ENCODE peak calls at places on chromosomes 3 and 15, in eight cellular contexts. One of them, this sample, is unnamed.

GRCh38 chr3:132822837-132823236 is 100.6 kb upstream of the NPHP3 start:
- DNase-seq in aorta: no peak
- DNase-seq in AG10803: no peak
- DNase-seq in psoas muscle: no peak
- DNase-seq in BJ: no peak
- DNase-seq in right atrium auricular region: no peak
- DNase-seq in IMR-90: no peak
- DNase-seq in AG09309: no peak
- DNase-seq in this sample: no peak

GRCh38 chr3:99933971-99934750 is 116.5 kb downstream of the CMSS1 start:
- DNase-seq in aorta: no peak
- DNase-seq in AG10803: no peak
- DNase-seq in psoas muscle: no peak
- DNase-seq in BJ: no peak
- DNase-seq in right atrium auricular region: no peak
- DNase-seq in IMR-90: no peak
- DNase-seq in AG09309: no peak
- DNase-seq in this sample: no peak

GRCh38 chr15:61275901-61276300 is 46.8 kb upstream of the RORA start:
- DNase-seq in aorta: no peak
- DNase-seq in AG10803: no peak
- DNase-seq in psoas muscle: no peak
- DNase-seq in BJ: no peak
- DNase-seq in right atrium auricular region: no peak
- DNase-seq in IMR-90: no peak
- DNase-seq in AG09309: no peak
- DNase-seq in this sample: no peak

GRCh38 chr3:137612293-137612692 is 151.8 kb upstream of the SOX14 start:
- DNase-seq in aorta: no peak
- DNase-seq in AG10803: no peak
- DNase-seq in psoas muscle: no peak
- DNase-seq in BJ: no peak
- DNase-seq in right atrium auricular region: no peak
- DNase-seq in IMR-90: no peak
- DNase-seq in AG09309: no peak
- DNase-seq in this sample: no peak

GRCh38 chr3:94626599-94626998 is 563.7 kb downstream of the NSUN3 start:
- DNase-seq in aorta: no peak
- DNase-seq in AG10803: no peak
- DNase-seq in psoas muscle: no peak
- DNase-seq in BJ: no peak
- DNase-seq in right atrium auricular region: no peak
- DNase-seq in IMR-90: no peak
- DNase-seq in AG09309: no peak
- DNase-seq in this sample: no peak

GRCh38 chr15:69145694-69146492 is 14.5 kb upstream of the GLCE start:
- DNase-seq in aorta: no peak
- DNase-seq in AG10803: no peak
- DNase-seq in psoas muscle: no peak
- DNase-seq in BJ: no peak
- DNase-seq in right atrium auricular region: no peak
- DNase-seq in IMR-90: peak
- DNase-seq in AG09309: no peak
- DNase-seq in this sample: no peak

GRCh38 chr3:45154641-45155147 is 8.5 kb upstream of the CDCP1 start:
- DNase-seq in aorta: no peak
- DNase-seq in AG10803: peak
- DNase-seq in psoas muscle: no peak
- DNase-seq in BJ: no peak
- DNase-seq in right atrium auricular region: no peak
- DNase-seq in IMR-90: peak
- DNase-seq in AG09309: no peak
- DNase-seq in this sample: no peak

GRCh38 chr15:89885611-89886010 is 8.2 kb downstream of the AP3S2 start:
- DNase-seq in aorta: no peak
- DNase-seq in AG10803: peak
- DNase-seq in psoas muscle: no peak
- DNase-seq in BJ: no peak
- DNase-seq in right atrium auricular region: no peak
- DNase-seq in IMR-90: no peak
- DNase-seq in AG09309: no peak
- DNase-seq in this sample: no peak

GRCh38 chr15:29109762-29110161 is 159.9 kb downstream of the NSMCE3 start:
- DNase-seq in aorta: no peak
- DNase-seq in AG10803: no peak
- DNase-seq in psoas muscle: no peak
- DNase-seq in BJ: no peak
- DNase-seq in right atrium auricular region: no peak
- DNase-seq in IMR-90: no peak
- DNase-seq in AG09309: no peak
- DNase-seq in this sample: no peak

GRCh38 chr3:126859415-126860246 is 123.3 kb upstream of the PLXNA1 start:
- DNase-seq in aorta: no peak
- DNase-seq in AG10803: no peak
- DNase-seq in psoas muscle: no peak
- DNase-seq in BJ: no peak
- DNase-seq in right atrium auricular region: no peak
- DNase-seq in IMR-90: no peak
- DNase-seq in AG09309: no peak
- DNase-seq in this sample: no peak

GRCh38 chr3:18454766-18455165 is 29.6 kb upstream of the SATB1 start:
- DNase-seq in aorta: no peak
- DNase-seq in AG10803: no peak
- DNase-seq in psoas muscle: no peak
- DNase-seq in BJ: no peak
- DNase-seq in right atrium auricular region: no peak
- DNase-seq in IMR-90: no peak
- DNase-seq in AG09309: no peak
- DNase-seq in this sample: no peak

GRCh38 chr3:66763294-66763693 is 234.8 kb upstream of the KBTBD8 start:
- DNase-seq in aorta: no peak
- DNase-seq in AG10803: peak
- DNase-seq in psoas muscle: no peak
- DNase-seq in BJ: no peak
- DNase-seq in right atrium auricular region: no peak
- DNase-seq in IMR-90: peak
- DNase-seq in AG09309: peak
- DNase-seq in this sample: peak

GRCh38 chr3:15576475-15576874 is 24.9 kb downstream of the HACL1 start:
- DNase-seq in aorta: no peak
- DNase-seq in AG10803: no peak
- DNase-seq in psoas muscle: no peak
- DNase-seq in BJ: no peak
- DNase-seq in right atrium auricular region: no peak
- DNase-seq in IMR-90: no peak
- DNase-seq in AG09309: no peak
- DNase-seq in this sample: no peak

GRCh38 chr15:40343512-40343911 is 2.8 kb upstream of the CCDC9B start:
- DNase-seq in aorta: peak
- DNase-seq in AG10803: peak
- DNase-seq in psoas muscle: no peak
- DNase-seq in BJ: no peak
- DNase-seq in right atrium auricular region: no peak
- DNase-seq in IMR-90: peak
- DNase-seq in AG09309: peak
- DNase-seq in this sample: peak

GRCh38 chr3:64617610-64618009 is 70.2 kb downstream of the ADAMTS9 start:
- DNase-seq in aorta: no peak
- DNase-seq in AG10803: no peak
- DNase-seq in psoas muscle: no peak
- DNase-seq in BJ: no peak
- DNase-seq in right atrium auricular region: no peak
- DNase-seq in IMR-90: no peak
- DNase-seq in AG09309: no peak
- DNase-seq in this sample: no peak

GRCh38 chr3:136311971-136312370 is 61.8 kb downstream of the PCCB start:
- DNase-seq in aorta: no peak
- DNase-seq in AG10803: no peak
- DNase-seq in psoas muscle: no peak
- DNase-seq in BJ: no peak
- DNase-seq in right atrium auricular region: no peak
- DNase-seq in IMR-90: peak
- DNase-seq in AG09309: no peak
- DNase-seq in this sample: no peak

GRCh38 chr3:115486880-115487279 is 136.4 kb upstream of the GAP43 start:
- DNase-seq in aorta: no peak
- DNase-seq in AG10803: no peak
- DNase-seq in psoas muscle: no peak
- DNase-seq in BJ: no peak
- DNase-seq in right atrium auricular region: no peak
- DNase-seq in IMR-90: no peak
- DNase-seq in AG09309: no peak
- DNase-seq in this sample: no peak

GRCh38 chr3:127915115-127915936 is at the start of gene KBTBD12:
- DNase-seq in aorta: peak
- DNase-seq in AG10803: no peak
- DNase-seq in psoas muscle: peak
- DNase-seq in BJ: no peak
- DNase-seq in right atrium auricular region: no peak
- DNase-seq in IMR-90: no peak
- DNase-seq in AG09309: no peak
- DNase-seq in this sample: no peak
- H3K4me3 ChIP-seq in aorta: peak
- H3K4me3 ChIP-seq in AG10803: peak
- H3K4me3 ChIP-seq in psoas muscle: peak
- H3K4me3 ChIP-seq in BJ: peak
- H3K4me3 ChIP-seq in right atrium auricular region: peak
- H3K4me3 ChIP-seq in IMR-90: no peak
- H3K4me3 ChIP-seq in AG09309: peak
- H3K4me3 ChIP-seq in this sample: peak

GRCh38 chr3:11393401-11393800 is 121.2 kb downstream of the ATG7 start:
- DNase-seq in aorta: no peak
- DNase-seq in AG10803: no peak
- DNase-seq in psoas muscle: no peak
- DNase-seq in BJ: no peak
- DNase-seq in right atrium auricular region: no peak
- DNase-seq in IMR-90: no peak
- DNase-seq in AG09309: no peak
- DNase-seq in this sample: no peak

GRCh38 chr3:11391930-11392688 is 119.9 kb downstream of the ATG7 start:
- DNase-seq in aorta: no peak
- DNase-seq in AG10803: peak
- DNase-seq in psoas muscle: no peak
- DNase-seq in BJ: peak
- DNase-seq in right atrium auricular region: no peak
- DNase-seq in IMR-90: peak
- DNase-seq in AG09309: peak
- DNase-seq in this sample: peak

GRCh38 chr3:11394397-11394796 is 122.2 kb downstream of the ATG7 start:
- DNase-seq in aorta: no peak
- DNase-seq in AG10803: no peak
- DNase-seq in psoas muscle: no peak
- DNase-seq in BJ: no peak
- DNase-seq in right atrium auricular region: no peak
- DNase-seq in IMR-90: no peak
- DNase-seq in AG09309: no peak
- DNase-seq in this sample: no peak

GRCh38 chr3:11391172-11391879 is 119.1 kb downstream of the ATG7 start:
- DNase-seq in aorta: no peak
- DNase-seq in AG10803: peak
- DNase-seq in psoas muscle: no peak
- DNase-seq in BJ: no peak
- DNase-seq in right atrium auricular region: no peak
- DNase-seq in IMR-90: no peak
- DNase-seq in AG09309: no peak
- DNase-seq in this sample: no peak

GRCh38 chr3:11392689-11393114 is 120.5 kb downstream of the ATG7 start:
- DNase-seq in aorta: no peak
- DNase-seq in AG10803: no peak
- DNase-seq in psoas muscle: no peak
- DNase-seq in BJ: no peak
- DNase-seq in right atrium auricular region: no peak
- DNase-seq in IMR-90: no peak
- DNase-seq in AG09309: no peak
- DNase-seq in this sample: no peak
- H3K4me3 ChIP-seq in aorta: no peak
- H3K4me3 ChIP-seq in AG10803: no peak
- H3K4me3 ChIP-seq in psoas muscle: no peak
- H3K4me3 ChIP-seq in BJ: no peak
- H3K4me3 ChIP-seq in right atrium auricular region: no peak
- H3K4me3 ChIP-seq in IMR-90: no peak
- H3K4me3 ChIP-seq in AG09309: no peak
- H3K4me3 ChIP-seq in this sample: no peak

GRCh38 chr3:119316313-119316670 is 22.1 kb downstream of the ARHGAP31 start:
- DNase-seq in aorta: no peak
- DNase-seq in AG10803: no peak
- DNase-seq in psoas muscle: no peak
- DNase-seq in BJ: no peak
- DNase-seq in right atrium auricular region: no peak
- DNase-seq in IMR-90: no peak
- DNase-seq in AG09309: no peak
- DNase-seq in this sample: no peak

GRCh38 chr3:119319311-119319710 is 25.1 kb downstream of the ARHGAP31 start:
- DNase-seq in aorta: no peak
- DNase-seq in AG10803: no peak
- DNase-seq in psoas muscle: no peak
- DNase-seq in BJ: no peak
- DNase-seq in right atrium auricular region: no peak
- DNase-seq in IMR-90: no peak
- DNase-seq in AG09309: no peak
- DNase-seq in this sample: no peak

GRCh38 chr3:119322021-119322522 is 27.9 kb downstream of the ARHGAP31 start:
- DNase-seq in aorta: no peak
- DNase-seq in AG10803: no peak
- DNase-seq in psoas muscle: no peak
- DNase-seq in BJ: no peak
- DNase-seq in right atrium auricular region: no peak
- DNase-seq in IMR-90: peak
- DNase-seq in AG09309: no peak
- DNase-seq in this sample: no peak

GRCh38 chr3:119315600-119316312 is 21.6 kb downstream of the ARHGAP31 start:
- DNase-seq in aorta: no peak
- DNase-seq in AG10803: peak
- DNase-seq in psoas muscle: no peak
- DNase-seq in BJ: no peak
- DNase-seq in right atrium auricular region: no peak
- DNase-seq in IMR-90: no peak
- DNase-seq in AG09309: peak
- DNase-seq in this sample: peak

DNA sequence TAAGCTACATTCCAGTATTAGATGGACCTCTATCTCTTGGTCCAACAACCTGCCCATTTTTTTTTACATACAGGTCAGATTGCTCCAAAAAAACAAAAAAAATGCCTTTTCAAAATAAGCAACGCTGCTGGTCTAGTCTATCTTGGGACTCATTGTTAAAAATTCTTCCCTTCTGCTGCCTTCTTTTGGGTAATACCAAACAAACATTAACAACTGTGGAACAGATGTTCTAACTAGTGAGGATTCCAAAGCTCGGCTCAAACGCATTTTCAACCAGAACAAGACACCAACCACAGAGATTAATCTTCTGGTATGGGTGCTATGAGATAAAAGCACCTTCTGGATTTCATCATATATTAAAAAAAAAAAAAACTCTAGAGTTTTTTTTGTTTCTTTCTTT is 24.7 kb downstream of the ARHGAP31 start:
- DNase-seq in aorta: no peak
- DNase-seq in AG10803: peak
- DNase-seq in psoas muscle: no peak
- DNase-seq in BJ: no peak
- DNase-seq in right atrium auricular region: no peak
- DNase-seq in IMR-90: peak
- DNase-seq in AG09309: no peak
- DNase-seq in this sample: peak
- H3K4me3 ChIP-seq in aorta: no peak
- H3K4me3 ChIP-seq in AG10803: no peak
- H3K4me3 ChIP-seq in psoas muscle: no peak
- H3K4me3 ChIP-seq in BJ: no peak
- H3K4me3 ChIP-seq in right atrium auricular region: no peak
- H3K4me3 ChIP-seq in IMR-90: no peak
- H3K4me3 ChIP-seq in AG09309: no peak
- H3K4me3 ChIP-seq in this sample: no peak

GRCh38 chr3:186070996-186071395 is 37.9 kb downstream of the ETV5 start:
- DNase-seq in aorta: no peak
- DNase-seq in AG10803: peak
- DNase-seq in psoas muscle: no peak
- DNase-seq in BJ: peak
- DNase-seq in right atrium auricular region: no peak
- DNase-seq in IMR-90: peak
- DNase-seq in AG09309: no peak
- DNase-seq in this sample: peak
- H3K4me3 ChIP-seq in aorta: no peak
- H3K4me3 ChIP-seq in AG10803: no peak
- H3K4me3 ChIP-seq in psoas muscle: no peak
- H3K4me3 ChIP-seq in BJ: no peak
- H3K4me3 ChIP-seq in right atrium auricular region: no peak
- H3K4me3 ChIP-seq in IMR-90: no peak
- H3K4me3 ChIP-seq in AG09309: no peak
- H3K4me3 ChIP-seq in this sample: no peak

This sample was measured in fibroblast of villous mesenchyme.